ENCODE peak calls at places on chromosomes 3 and 15, in four cellular contexts. One of them, this sample, is unnamed.

GRCh38 chr3:16377196-16377595 is 112.2 kb downstream of the OXNAD1 start:
- DNase-seq in HCT116: no peak
- DNase-seq in HepG2: no peak
- DNase-seq in GM12878: peak
- DNase-seq in this sample: no peak

GRCh38 chr3:61371123-61371522 is 119.9 kb upstream of the FHIT start:
- DNase-seq in GM12878: no peak
- DNase-seq in HCT116: peak
- DNase-seq in HepG2: peak
- DNase-seq in this sample: peak

GRCh38 chr15:28123408-28124023 is 24.4 kb upstream of the OCA2 start:
- DNase-seq in HepG2: peak
- DNase-seq in GM12878: no peak
- DNase-seq in HCT116: peak
- DNase-seq in this sample: peak

GRCh38 chr3:33791477-33792166 is 6.8 kb upstream of the PDCD6IP start:
- DNase-seq in HepG2: peak
- DNase-seq in HCT116: no peak
- DNase-seq in GM12878: no peak
- DNase-seq in this sample: peak

GRCh38 chr3:126961191-126961790 is 21.6 kb upstream of the PLXNA1 start:
- DNase-seq in GM12878: no peak
- DNase-seq in HepG2: no peak
- DNase-seq in HCT116: no peak
- DNase-seq in this sample: peak

GRCh38 chr3:195230244-195230643 is 40.7 kb downstream of the XXYLT1 start:
- DNase-seq in HepG2: no peak
- DNase-seq in GM12878: no peak
- DNase-seq in HCT116: no peak
- DNase-seq in this sample: no peak

GRCh38 chr3:40584625-40585189 is 59.9 kb downstream of the ZNF621 start:
- DNase-seq in GM12878: no peak
- DNase-seq in HCT116: peak
- DNase-seq in HepG2: peak
- DNase-seq in this sample: peak

GRCh38 chr3:30372837-30373236 is 233.6 kb upstream of the TGFBR2 start:
- DNase-seq in HepG2: no peak
- DNase-seq in HCT116: no peak
- DNase-seq in GM12878: no peak
- DNase-seq in this sample: no peak

GRCh38 chr3:126518779-126519177 is 1.2 kb upstream of the UROC1 start:
- DNase-seq in HCT116: no peak
- DNase-seq in GM12878: no peak
- DNase-seq in HepG2: peak
- DNase-seq in this sample: no peak

GRCh38 chr3:117666827-117667226 is 957.2 kb downstream of the TUSC7 start:
- DNase-seq in HepG2: no peak
- DNase-seq in HCT116: no peak
- DNase-seq in GM12878: no peak
- DNase-seq in this sample: no peak

GRCh38 chr15:69489101-69489571 is 36.5 kb downstream of the RPLP1 start:
- DNase-seq in HCT116: no peak
- DNase-seq in HepG2: no peak
- DNase-seq in GM12878: no peak
- DNase-seq in this sample: no peak

GRCh38 chr3:187051724-187052364 is 87.5 kb downstream of the RPL39L start:
- DNase-seq in HepG2: no peak
- DNase-seq in HCT116: no peak
- DNase-seq in GM12878: no peak
- DNase-seq in this sample: no peak

GRCh38 chr3:193572426-193572908 is 17.8 kb upstream of the ATP13A4 start:
- DNase-seq in HepG2: peak
- DNase-seq in HCT116: peak
- DNase-seq in GM12878: no peak
- DNase-seq in this sample: peak

GRCh38 chr3:197369545-197369944 is 71.1 kb upstream of the DLG1 start:
- DNase-seq in HCT116: no peak
- DNase-seq in HepG2: no peak
- DNase-seq in GM12878: no peak
- DNase-seq in this sample: no peak

GRCh38 chr3:185900228-185900627 is 37.6 kb downstream of the TRA2B start:
- DNase-seq in GM12878: no peak
- DNase-seq in HCT116: peak
- DNase-seq in HepG2: peak
- DNase-seq in this sample: peak

GRCh38 chr3:32401141-32401540 is 9.5 kb downstream of the CMTM7 start:
- DNase-seq in GM12878: no peak
- DNase-seq in HepG2: peak
- DNase-seq in HCT116: no peak
- DNase-seq in this sample: no peak

GRCh38 chr3:53711387-53711786 is 134.8 kb downstream of the CHDH start:
- DNase-seq in HCT116: no peak
- DNase-seq in GM12878: no peak
- DNase-seq in HepG2: no peak
- DNase-seq in this sample: no peak

GRCh38 chr15:31367730-31368344 is 41.2 kb downstream of the KLF13 start:
- DNase-seq in HepG2: no peak
- DNase-seq in GM12878: no peak
- DNase-seq in HCT116: no peak
- DNase-seq in this sample: no peak

GRCh38 chr3:65936908-65937638 is 101.6 kb downstream of the MAGI1 start:
- DNase-seq in HCT116: no peak
- DNase-seq in HepG2: no peak
- DNase-seq in GM12878: no peak
- DNase-seq in this sample: no peak

GRCh38 chr3:107794664-107795443 is 272.1 kb downstream of the BBX start:
- DNase-seq in GM12878: no peak
- DNase-seq in HCT116: no peak
- DNase-seq in HepG2: no peak
- DNase-seq in this sample: no peak
- TF ChIP-seq SRF in GM12878: no peak
- TF ChIP-seq SRF in HCT116: no peak
- TF ChIP-seq SRF in HepG2: no peak
- TF ChIP-seq SRF in this sample: no peak

DNA sequence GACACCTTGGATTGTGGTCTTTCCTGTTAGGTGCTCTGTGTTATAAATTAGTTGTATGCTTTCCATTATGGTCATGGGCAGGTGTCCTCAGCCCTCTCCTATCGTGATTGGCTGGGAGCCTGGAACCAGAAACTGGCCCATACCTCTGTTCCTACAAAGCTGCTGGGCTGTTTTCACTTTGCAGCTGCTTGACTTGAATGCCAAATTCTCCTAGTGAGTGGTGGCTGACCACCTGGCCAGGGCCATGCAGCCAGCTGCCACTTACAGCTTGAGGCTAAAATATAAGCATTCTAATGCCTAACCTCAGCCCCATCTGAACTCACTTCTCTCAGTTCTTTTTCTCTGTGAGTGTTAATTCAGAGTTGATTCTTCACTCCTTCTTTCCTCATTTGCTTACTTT is 239.3 kb upstream of the GBE1 start:
- DNase-seq in GM12878: no peak
- DNase-seq in HepG2: no peak
- DNase-seq in HCT116: no peak
- DNase-seq in this sample: no peak
- TF ChIP-seq SRF in GM12878: no peak
- TF ChIP-seq SRF in HepG2: no peak
- TF ChIP-seq SRF in HCT116: no peak
- TF ChIP-seq SRF in this sample: no peak

GRCh38 chr15:89666858-89667705 is 11.8 kb upstream of the KIF7 start:
- DNase-seq in GM12878: no peak
- DNase-seq in HCT116: no peak
- DNase-seq in HepG2: no peak
- DNase-seq in this sample: no peak

GRCh38 chr15:89664441-89664840 is 9.2 kb upstream of the KIF7 start:
- DNase-seq in HCT116: no peak
- DNase-seq in HepG2: no peak
- DNase-seq in GM12878: no peak
- DNase-seq in this sample: no peak

GRCh38 chr15:89664951-89665350 is 9.7 kb upstream of the KIF7 start:
- DNase-seq in GM12878: no peak
- DNase-seq in HCT116: no peak
- DNase-seq in HepG2: no peak
- DNase-seq in this sample: no peak

GRCh38 chr15:89666147-89666857 is 11.0 kb upstream of the KIF7 start:
- DNase-seq in HepG2: no peak
- DNase-seq in GM12878: no peak
- DNase-seq in HCT116: no peak
- DNase-seq in this sample: no peak

GRCh38 chr15:89665449-89666146 is 10.3 kb upstream of the KIF7 start:
- DNase-seq in GM12878: no peak
- DNase-seq in HepG2: no peak
- DNase-seq in HCT116: no peak
- DNase-seq in this sample: no peak
- TF ChIP-seq SRF in GM12878: no peak
- TF ChIP-seq SRF in HepG2: no peak
- TF ChIP-seq SRF in HCT116: no peak
- TF ChIP-seq SRF in this sample: no peak

DNA sequence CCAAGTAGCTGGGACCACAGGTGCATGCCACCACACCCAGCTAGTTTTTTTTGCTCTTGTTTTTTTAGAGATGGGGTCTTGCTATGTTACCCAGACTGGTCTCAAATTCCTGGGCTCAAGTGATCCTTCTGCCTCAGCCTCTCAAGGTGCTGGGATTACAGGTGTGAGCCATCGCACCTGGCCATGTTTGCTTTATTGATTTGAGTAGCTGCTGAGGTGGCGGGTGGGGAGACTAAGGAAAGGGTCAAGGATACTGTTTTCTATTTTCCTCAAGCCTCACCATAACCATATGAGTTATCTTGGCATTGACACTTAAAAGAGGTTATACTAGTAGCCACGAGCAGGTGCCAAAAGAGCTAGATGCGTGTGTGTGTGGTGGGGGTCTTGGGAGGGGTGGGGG is 39.0 kb downstream of the CYFIP1 start:
- DNase-seq in GM12878: no peak
- DNase-seq in HepG2: no peak
- DNase-seq in HCT116: no peak
- DNase-seq in this sample: no peak
- TF ChIP-seq SRF in GM12878: no peak
- TF ChIP-seq SRF in HepG2: no peak
- TF ChIP-seq SRF in HCT116: no peak
- TF ChIP-seq SRF in this sample: no peak

DNA sequence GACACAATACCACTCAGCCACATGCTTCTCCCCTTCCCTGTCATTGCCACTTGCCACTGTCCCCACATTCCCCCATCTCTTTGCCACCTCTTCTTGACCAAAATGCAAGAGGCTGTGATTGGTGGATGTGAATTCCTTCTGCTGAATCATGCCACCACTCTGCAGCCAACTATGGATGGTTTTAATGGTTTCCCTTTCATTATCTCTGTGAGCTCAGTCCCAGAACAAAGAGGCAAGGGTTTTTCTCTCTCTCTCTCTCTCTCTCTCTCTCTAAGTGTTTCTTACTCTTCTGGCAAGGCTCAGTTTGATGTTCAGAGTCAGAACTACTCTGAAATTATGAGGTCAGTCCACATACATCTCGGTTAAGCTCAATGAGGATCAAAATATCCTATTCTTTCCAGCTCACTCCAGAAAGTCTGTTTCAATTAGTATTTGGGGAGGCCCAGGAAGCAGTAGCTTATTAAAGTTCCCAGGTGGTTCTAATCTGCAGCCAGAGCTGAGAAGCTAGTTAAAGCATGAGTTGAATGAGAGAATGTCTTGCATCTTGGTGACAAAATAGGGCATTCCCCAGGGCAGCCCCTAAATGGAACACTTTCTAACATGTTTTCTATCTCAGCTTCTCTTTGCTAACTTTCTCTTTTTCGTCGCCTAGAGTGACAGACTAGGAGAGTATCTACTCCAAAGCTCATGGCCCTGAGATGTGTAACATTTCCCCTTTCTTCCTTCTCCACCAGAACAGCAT is 8.5 kb upstream of the ILDR1 start:
- DNase-seq in GM12878: peak
- DNase-seq in HepG2: no peak
- DNase-seq in HCT116: no peak
- DNase-seq in this sample: no peak
- TF ChIP-seq SRF in GM12878: no peak
- TF ChIP-seq SRF in HepG2: no peak
- TF ChIP-seq SRF in HCT116: no peak
- TF ChIP-seq SRF in this sample: no peak

GRCh38 chr3:100063929-100064461 is 50.3 kb downstream of the FILIP1L start:
- DNase-seq in HepG2: peak
- DNase-seq in GM12878: no peak
- DNase-seq in HCT116: no peak
- DNase-seq in this sample: no peak
- TF ChIP-seq SRF in HepG2: no peak
- TF ChIP-seq SRF in GM12878: no peak
- TF ChIP-seq SRF in HCT116: no peak
- TF ChIP-seq SRF in this sample: no peak

DNA sequence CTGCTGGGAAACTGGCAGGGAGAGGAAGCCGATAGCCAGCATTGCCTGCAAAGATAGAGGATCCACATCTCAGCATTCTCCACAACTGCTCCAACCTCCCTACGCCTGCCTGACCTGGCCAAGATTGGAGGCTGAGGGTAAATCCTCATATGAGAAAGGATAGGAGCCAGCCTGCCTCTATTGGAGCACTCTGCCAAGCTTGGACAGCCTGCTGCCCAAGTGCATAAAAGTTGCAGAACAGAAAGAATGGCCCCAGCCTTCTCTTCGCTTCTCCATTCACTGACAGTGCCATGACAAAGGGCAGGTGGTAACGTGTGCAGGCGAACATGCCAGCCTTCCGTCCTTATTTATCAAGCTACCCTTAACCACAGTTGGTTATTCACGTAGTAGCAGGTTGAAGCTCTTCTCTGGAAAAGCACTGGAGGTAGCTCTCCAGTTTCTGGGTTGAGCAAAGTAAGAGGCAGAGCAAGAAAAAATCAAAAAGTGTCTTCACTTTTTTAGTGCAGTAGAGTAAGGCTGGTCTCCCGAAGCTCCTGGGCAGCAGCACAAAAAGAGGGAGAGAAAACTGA is 4.3 kb downstream of the BMF start:
- DNase-seq in HepG2: no peak
- DNase-seq in HCT116: no peak
- DNase-seq in GM12878: no peak
- DNase-seq in this sample: no peak
- TF ChIP-seq SRF in HepG2: no peak
- TF ChIP-seq SRF in HCT116: no peak
- TF ChIP-seq SRF in GM12878: no peak
- TF ChIP-seq SRF in this sample: no peak

DNA sequence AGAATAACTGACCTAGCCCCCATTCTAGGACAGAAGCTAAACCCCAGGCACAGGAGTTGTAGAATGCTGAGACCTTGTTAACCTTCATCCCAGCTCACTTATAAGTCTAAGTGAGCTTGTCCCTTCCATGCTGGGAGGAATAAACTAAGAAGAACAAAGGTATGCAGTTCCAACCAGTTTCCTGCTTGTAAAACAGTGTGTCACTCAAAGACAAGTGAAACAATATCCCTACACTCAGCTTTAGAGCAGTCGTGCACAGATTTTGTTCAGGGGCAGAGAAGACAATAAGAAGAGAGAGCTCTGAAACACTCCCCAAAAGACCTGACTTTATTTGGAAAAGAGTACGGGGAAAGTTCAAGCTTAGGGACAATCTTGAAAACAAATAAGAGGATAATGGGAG is 292.1 kb downstream of the CGGBP1 start:
- DNase-seq in HepG2: no peak
- DNase-seq in HCT116: no peak
- DNase-seq in GM12878: no peak
- DNase-seq in this sample: no peak
- TF ChIP-seq SRF in HepG2: no peak
- TF ChIP-seq SRF in HCT116: no peak
- TF ChIP-seq SRF in GM12878: no peak
- TF ChIP-seq SRF in this sample: no peak